ENCODE peak calls at places on chromosomes 3 and 15, in four cellular contexts. Q, Z, X and I are unnamed samples.

GRCh38 chr3:13085081-13085845 is 12.0 kb upstream of the IQSEC1 start:
- DNase-seq in Q (no peak), Z (no peak), X (no peak), I (no peak)

GRCh38 chr3:15345051-15345607 is 12.7 kb upstream of the SH3BP5 start:
- DNase-seq in X (no peak), Z (no peak), Q (no peak), I (no peak)

GRCh38 chr3:40615110-40615915 is 90.6 kb downstream of the ZNF621 start:
- DNase-seq in Z (no peak), Q (no peak), X (no peak), I (no peak)

GRCh38 chr15:75647370-75648155 is at the start of gene SNX33:
- DNase-seq in Z (peak), Q (peak), X (peak), I (no peak)

GRCh38 chr3:41693799-41694198 is 268.1 kb downstream of the ULK4 start:
- DNase-seq in Z (no peak), X (no peak), Q (no peak), I (no peak)

GRCh38 chr3:142216321-142216720 is 9.1 kb downstream of the GK5 start:
- DNase-seq in Z (no peak), Q (no peak), X (no peak), I (no peak)

GRCh38 chr3:35120026-35120425 is 519.3 kb upstream of the ARPP21 start:
- DNase-seq in Q (no peak), X (no peak), Z (peak), I (peak)

GRCh38 chr3:5022187-5022965 is 43.1 kb downstream of the BHLHE40 start:
- DNase-seq in Z (peak), Q (no peak), X (no peak), I (no peak)

GRCh38 chr15:80525853-80526252 is 121.7 kb downstream of the ARNT2 start:
- DNase-seq in X (no peak), Q (no peak), Z (no peak), I (no peak)

GRCh38 chr3:141477224-141477623 is 9.6 kb upstream of the RASA2 start:
- DNase-seq in X (peak), Z (peak), Q (peak), I (peak)

GRCh38 chr3:17935217-17935616 is 192.8 kb upstream of the TBC1D5 start:
- DNase-seq in Q (no peak), Z (no peak), X (no peak), I (no peak)